ENCODE peak calls at places on chromosomes 12 and 14, in six cellular contexts. I is AG04450; H is adrenal gland; N is CD8-positive, alpha-beta T cell; R is heart left ventricle; C is A549. X is an unnamed sample. For H3K9me3, the result is how much of the 10 kb centered on the place peaks cover.

GRCh38 chr12:79978692-79979091 is 43.8 kb upstream of the PPP1R12A start:
- DNase-seq in I (no peak), H (no peak), N (no peak), R (no peak), C (no peak), X (no peak)

GRCh38 chr12:107475900-107476299 is 209.7 kb upstream of the PWP1 start:
- DNase-seq in I (no peak), H (no peak), N (no peak), R (no peak), C (no peak), X (peak)

GRCh38 chr14:63875311-63875710 is 22.5 kb downstream of the SYNE2 start:
- DNase-seq in I (no peak), H (no peak), N (no peak), R (peak), C (peak), X (no peak)

GRCh38 chr14:70642313-70643235 is 858 bp downstream of the TTC9 start:
- DNase-seq in I (no peak), H (no peak), N (no peak), R (no peak), C (no peak), X (peak)

GRCh38 chr14:21039059-21039422 is 3.1 kb upstream of the RNASE7 start:
- DNase-seq in I (peak), H (peak), N (no peak), R (peak), C (no peak), X (peak)

GRCh38 chr14:77804592-77804991 is 4.7 kb downstream of the ADCK1 start:
- DNase-seq in I (no peak), H (no peak), N (no peak), R (no peak), C (peak), X (no peak)

GRCh38 chr12:122215789-122216188 is 10.1 kb downstream of the DIABLO start:
- DNase-seq in I (no peak), H (no peak), N (no peak), R (no peak), C (no peak), X (no peak)

GRCh38 chr12:55694651-55695050 is 13.1 kb downstream of the ITGA7 start:
- DNase-seq in I (no peak), H (no peak), N (no peak), R (no peak), C (no peak), X (no peak)

GRCh38 chr14:29851397-29851796 is 76.2 kb downstream of the PRKD1 start:
- DNase-seq in I (no peak), H (no peak), N (no peak), R (no peak), C (no peak), X (no peak)

GRCh38 chr12:56723889-56724659 is 1.0 kb downstream of the NACA start:
- DNase-seq in I (peak), H (peak), N (no peak), R (peak), C (peak), X (peak)

GRCh38 chr14:54622189-54622958 is 55.4 kb downstream of the SAMD4A start:
- DNase-seq in I (no peak), H (no peak), N (no peak), R (no peak), C (no peak), X (no peak)

GRCh38 chr12:47184813-47185212 is 105.1 kb upstream of the AMIGO2 start:
- DNase-seq in I (no peak), H (no peak), N (no peak), R (no peak), C (no peak), X (no peak)

GRCh38 chr12:132572106-132572505 is 38.3 kb downstream of the LRCOL1 start:
- DNase-seq in I (no peak), H (no peak), N (no peak), R (no peak), C (no peak), X (no peak)

GRCh38 chr12:80033457-80033856 is 65.9 kb upstream of the OTOGL start:
- DNase-seq in I (peak), H (no peak), N (no peak), R (no peak), C (peak), X (no peak)

GRCh38 chr12:26496170-26496569 is 300.8 kb downstream of the SSPN start:
- DNase-seq in I (no peak), H (no peak), N (no peak), R (no peak), C (no peak), X (no peak)

GRCh38 chr14:45253754-45254300 is 825 bp upstream of the MIS18BP1 start:
- DNase-seq in I (no peak), H (peak), N (no peak), R (peak), C (peak), X (peak)

GRCh38 chr14:81936348-81936747 is 402.7 kb upstream of the SEL1L start:
- DNase-seq in I (no peak), H (no peak), N (no peak), R (no peak), C (no peak), X (no peak)

GRCh38 chr14:83118029-83118428 is 1584.4 kb upstream of the SEL1L start:
- DNase-seq in I (no peak), H (no peak), N (no peak), R (no peak), C (no peak), X (no peak)

GRCh38 chr12:9347328-9348127 is 139.3 kb upstream of the PZP start:
- DNase-seq in I (no peak), H (no peak), N (no peak), R (no peak), C (no peak), X (no peak)

GRCh38 chr12:27554003-27554402 is 30.0 kb downstream of the PPFIBP1 start:
- DNase-seq in I (no peak), H (no peak), N (no peak), R (no peak), C (no peak), X (no peak)

GRCh38 chr12:82203076-82203475 is 155.1 kb downstream of the CCDC59 start:
- DNase-seq in I (no peak), H (no peak), N (no peak), R (no peak), C (no peak), X (no peak)

GRCh38 chr12:39807043-39807442 is 187.4 kb upstream of the ABCD2 start:
- DNase-seq in I (no peak), H (no peak), N (no peak), R (no peak), C (peak), X (no peak)

GRCh38 chr12:15842106-15842505 is 40.1 kb upstream of the STRAP start:
- DNase-seq in I (peak), H (no peak), N (no peak), R (no peak), C (peak), X (no peak)

GRCh38 chr12:125065021-125065752 is at the start of gene AACS:
- DNase-seq in I (peak), H (peak), N (peak), R (peak), C (peak), X (peak)

GRCh38 chr14:100076133-100076532 is 10.9 kb downstream of the EVL start:
- DNase-seq in I (no peak), H (no peak), N (no peak), R (no peak), C (peak), X (no peak)

GRCh38 chr14:39265032-39265431 is 31.3 kb downstream of the MIA2 start:
- DNase-seq in I (no peak), H (no peak), N (no peak), R (no peak), C (peak), X (no peak)

GRCh38 chr12:45828402-45828801 is 98.9 kb downstream of the ARID2 start:
- DNase-seq in I (no peak), H (no peak), N (no peak), R (no peak), C (no peak), X (no peak)

GRCh38 chr12:22101749-22102243 is 55.8 kb downstream of the CMAS start:
- DNase-seq in I (peak), H (no peak), N (no peak), R (peak), C (no peak), X (no peak)

GRCh38 chr14:32513571-32514009 is 184.5 kb downstream of the AKAP6 start:
- DNase-seq in I (no peak), H (no peak), N (no peak), R (no peak), C (no peak), X (no peak)

GRCh38 chr12:6752181-6752930 is 585 bp downstream of the MLF2 start:
- DNase-seq in I (no peak), H (peak), N (no peak), R (peak), C (peak), X (peak)

GRCh38 chr12:48000878-48001321 is 3.4 kb downstream of the COL2A1 start:
- DNase-seq in I (no peak), H (peak), N (no peak), R (peak), C (peak), X (peak)

GRCh38 chr14:103015426-103015825 is 41.9 kb downstream of the CDC42BPB start:
- DNase-seq in I (no peak), H (no peak), N (no peak), R (no peak), C (no peak), X (no peak)

GRCh38 chr12:103832048-103832798 is 8.8 kb downstream of the NT5DC3 start:
- DNase-seq in I (no peak), H (no peak), N (no peak), R (no peak), C (no peak), X (no peak)

GRCh38 chr14:58104808-58105207 is 47.2 kb downstream of the ARMH4 start:
- DNase-seq in I (peak), H (no peak), N (no peak), R (no peak), C (no peak), X (no peak)

GRCh38 chr12:6124411-6125151 is at the start of gene VWF:
- DNase-seq in I (no peak), H (no peak), N (no peak), R (no peak), C (no peak), X (no peak)

GRCh38 chr14:103522028-103522581 is 525 bp downstream of the CKB start:
- DNase-seq in I (no peak), H (no peak), N (no peak), R (no peak), C (no peak), X (no peak)

GRCh38 chr12:95626854-95627253 is 75.6 kb upstream of the USP44 start:
- DNase-seq in I (no peak), H (no peak), N (no peak), R (no peak), C (no peak), X (no peak)

GRCh38 chr12:98579835-98580234 is 13.7 kb upstream of the SLC25A3 start:
- DNase-seq in I (no peak), H (no peak), N (no peak), R (no peak), C (no peak), X (no peak)

GRCh38 chr14:98462908-98463307 is 809.1 kb downstream of the BCL11B start:
- DNase-seq in I (no peak), H (no peak), N (no peak), R (no peak), C (no peak), X (no peak)
- H3K9me3 ChIP-seq in I (half or more), H (under half), N (under half), R (under half), C (under half), X (under half)

GRCh38 chr14:106436310-106436905 is 910.0 kb downstream of the TMEM121 start:
- DNase-seq in I (no peak), H (peak), N (peak), R (no peak), C (peak), X (peak)
- H3K9me3 ChIP-seq in I (under half), H (under half), N (under half), R (under half), C (under half), X (under half)

GRCh38 chr14:19823765-19824164 is 20.2 kb downstream of the OR4N2 start:
- DNase-seq in I (no peak), H (no peak), N (no peak), R (no peak), C (no peak), X (no peak)
- H3K9me3 ChIP-seq in I (under half), H (under half), N (under half), R (under half), C (under half), X (under half)

GRCh38 chr12:89859513-89860220 is 151.0 kb upstream of the ATP2B1 start:
- DNase-seq in I (no peak), H (no peak), N (no peak), R (no peak), C (no peak), X (no peak)
- H3K9me3 ChIP-seq in I (under half), H (under half), N (under half), R (under half), C (under half), X (under half)

GRCh38 chr14:105908481-105908911 is 382.1 kb downstream of the TMEM121 start:
- DNase-seq in I (no peak), H (no peak), N (no peak), R (no peak), C (no peak), X (peak)
- H3K9me3 ChIP-seq in I (half or more), H (under half), N (under half), R (under half), C (under half), X (under half)

GRCh38 chr14:105935384-105935783 is 409.0 kb downstream of the TMEM121 start:
- DNase-seq in I (no peak), H (peak), N (no peak), R (no peak), C (no peak), X (no peak)
- H3K9me3 ChIP-seq in I (half or more), H (under half), N (under half), R (under half), C (under half), X (under half)